ENCODE peak calls at places on chromosomes 12 and 14, in four cellular contexts. One of them, this sample, is unnamed.

GRCh38 chr14:20681348-20682126 is 2.8 kb upstream of the RNASE4 start:
- DNase-seq in HepG2: peak; percentile 94
- DNase-seq in GM12878: peak; percentile 89
- DNase-seq in A549: peak; percentile 62
- DNase-seq in this sample: peak; percentile 51

GRCh38 chr12:66011731-66012130 is 118.8 kb downstream of the LLPH start:
- DNase-seq in GM12878: no peak
- DNase-seq in A549: no peak
- DNase-seq in HepG2: no peak
- DNase-seq in this sample: no peak

GRCh38 chr12:75452675-75453330 is 27.8 kb upstream of the GLIPR1 start:
- DNase-seq in A549: peak; percentile 8
- DNase-seq in GM12878: no peak
- DNase-seq in HepG2: no peak
- DNase-seq in this sample: no peak

GRCh38 chr14:102625564-102626296 is 33.3 kb downstream of the RCOR1 start:
- DNase-seq in A549: no peak
- DNase-seq in HepG2: no peak
- DNase-seq in GM12878: no peak
- DNase-seq in this sample: no peak

GRCh38 chr14:100383727-100384158 is 60.6 kb downstream of the SLC25A47 start:
- DNase-seq in GM12878: no peak
- DNase-seq in HepG2: peak; percentile 58
- DNase-seq in A549: peak; percentile 73
- DNase-seq in this sample: peak; percentile 87

GRCh38 chr12:11836282-11836963 is 186.9 kb downstream of the ETV6 start:
- DNase-seq in GM12878: peak; percentile 99
- DNase-seq in A549: no peak
- DNase-seq in HepG2: no peak
- DNase-seq in this sample: no peak

GRCh38 chr14:60488175-60488574 is 2.3 kb upstream of the C14orf39 start:
- DNase-seq in GM12878: no peak
- DNase-seq in HepG2: no peak
- DNase-seq in A549: no peak
- DNase-seq in this sample: peak; percentile 35

GRCh38 chr12:56928262-56928661 is 5.9 kb downstream of the SDR9C7 start:
- DNase-seq in GM12878: no peak
- DNase-seq in HepG2: no peak
- DNase-seq in A549: no peak
- DNase-seq in this sample: no peak

GRCh38 chr12:41683513-41683912 is 461.2 kb downstream of the GXYLT1 start:
- DNase-seq in A549: no peak
- DNase-seq in HepG2: no peak
- DNase-seq in GM12878: no peak
- DNase-seq in this sample: no peak

GRCh38 chr14:88790501-88791251 is 2.1 kb downstream of the EML5 start:
- DNase-seq in GM12878: no peak
- DNase-seq in A549: no peak
- DNase-seq in HepG2: no peak
- DNase-seq in this sample: peak; percentile 14

GRCh38 chr12:131050463-131051154 is 96.9 kb downstream of the ADGRD1 start:
- DNase-seq in GM12878: no peak
- DNase-seq in HepG2: no peak
- DNase-seq in A549: no peak
- DNase-seq in this sample: no peak

GRCh38 chr12:6459004-6459337 is 7.1 kb downstream of the TAPBPL start:
- DNase-seq in GM12878: no peak
- DNase-seq in HepG2: no peak
- DNase-seq in A549: no peak
- DNase-seq in this sample: no peak

GRCh38 chr12:48556631-48557030 is 13.2 kb downstream of the LALBA start:
- DNase-seq in GM12878: no peak
- DNase-seq in HepG2: no peak
- DNase-seq in A549: no peak
- DNase-seq in this sample: no peak

GRCh38 chr12:108313609-108314331 is 25.3 kb downstream of the CMKLR1 start:
- DNase-seq in A549: no peak
- DNase-seq in GM12878: no peak
- DNase-seq in HepG2: peak; percentile 99
- DNase-seq in this sample: peak; percentile 41

GRCh38 chr12:91272456-91273063 is 89.9 kb upstream of the DCN start:
- DNase-seq in A549: no peak
- DNase-seq in HepG2: no peak
- DNase-seq in GM12878: no peak
- DNase-seq in this sample: no peak

GRCh38 chr14:74867673-74868072 is 8.3 kb downstream of the PROX2 start:
- DNase-seq in HepG2: no peak
- DNase-seq in A549: no peak
- DNase-seq in GM12878: no peak
- DNase-seq in this sample: peak; percentile 61

GRCh38 chr12:24360907-24361306 is 411.4 kb upstream of the SOX5 start:
- DNase-seq in A549: no peak
- DNase-seq in GM12878: peak; percentile 30
- DNase-seq in HepG2: peak; percentile 58
- DNase-seq in this sample: no peak

GRCh38 chr12:3967556-3968160 is 94.5 kb upstream of the PARP11 start:
- DNase-seq in GM12878: no peak
- DNase-seq in HepG2: peak; percentile 59
- DNase-seq in A549: no peak
- DNase-seq in this sample: no peak

GRCh38 chr12:84113666-84114065 is 798.9 kb downstream of the SLC6A15 start:
- DNase-seq in HepG2: no peak
- DNase-seq in GM12878: no peak
- DNase-seq in A549: no peak
- DNase-seq in this sample: no peak
- TF ChIP-seq PBX3 in HepG2: no peak
- TF ChIP-seq PBX3 in GM12878: no peak
- TF ChIP-seq PBX3 in A549: no peak
- TF ChIP-seq PBX3 in this sample: no peak

GRCh38 chr14:68814376-68815287 is 21.8 kb upstream of the ZFP36L1 start:
- DNase-seq in A549: peak; percentile 78
- DNase-seq in GM12878: peak; percentile 84
- DNase-seq in HepG2: peak; percentile 74
- DNase-seq in this sample: peak; percentile 71
- TF ChIP-seq CTCF in A549: no peak
- TF ChIP-seq CTCF in GM12878: no peak
- TF ChIP-seq CTCF in HepG2: no peak
- TF ChIP-seq CTCF in this sample: no peak

DNA sequence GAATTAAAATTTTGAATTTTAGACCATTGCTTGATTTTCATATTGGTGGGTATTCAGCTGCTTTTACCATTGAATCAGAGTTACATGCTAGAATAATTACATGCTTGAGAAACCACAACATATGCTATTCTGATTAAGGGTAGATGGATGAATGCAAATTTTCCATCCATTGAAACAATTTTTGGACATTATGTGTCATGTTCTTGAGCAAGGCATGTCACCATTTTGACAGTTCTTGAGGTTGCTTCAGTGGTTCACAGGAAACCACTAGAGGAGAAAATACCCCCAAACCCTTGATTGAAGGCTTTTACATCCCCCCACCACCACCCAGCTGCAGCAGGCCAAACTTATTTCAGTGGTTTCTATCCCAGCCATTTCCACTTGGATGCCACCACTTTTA is 13.5 kb downstream of the UBR7 start:
- DNase-seq in HepG2: no peak
- DNase-seq in A549: no peak
- DNase-seq in GM12878: no peak
- DNase-seq in this sample: no peak
- TF ChIP-seq CHD2 in HepG2: no peak
- TF ChIP-seq CHD2 in A549: no peak
- TF ChIP-seq CHD2 in GM12878: no peak
- TF ChIP-seq CHD2 in this sample: no peak

GRCh38 chr14:83558946-83559345 is 1971.0 kb upstream of the FLRT2 start:
- DNase-seq in HepG2: no peak
- DNase-seq in GM12878: no peak
- DNase-seq in A549: no peak
- DNase-seq in this sample: no peak

GRCh38 chr14:83556746-83557460 is 1973.0 kb upstream of the FLRT2 start:
- DNase-seq in A549: no peak
- DNase-seq in HepG2: no peak
- DNase-seq in GM12878: no peak
- DNase-seq in this sample: no peak

GRCh38 chr14:83561261-83561660 is 1968.7 kb upstream of the FLRT2 start:
- DNase-seq in GM12878: no peak
- DNase-seq in HepG2: no peak
- DNase-seq in A549: no peak
- DNase-seq in this sample: no peak

GRCh38 chr14:83559721-83560120 is 1970.2 kb upstream of the FLRT2 start:
- DNase-seq in HepG2: no peak
- DNase-seq in A549: no peak
- DNase-seq in GM12878: no peak
- DNase-seq in this sample: no peak

GRCh38 chr14:83556065-83556464 is 1973.9 kb upstream of the FLRT2 start:
- DNase-seq in GM12878: no peak
- DNase-seq in A549: no peak
- DNase-seq in HepG2: no peak
- DNase-seq in this sample: no peak
- TF ChIP-seq PBX3 in GM12878: no peak
- TF ChIP-seq PBX3 in A549: no peak
- TF ChIP-seq PBX3 in HepG2: no peak
- TF ChIP-seq PBX3 in this sample: no peak

GRCh38 chr12:71900091-71900490 is 38.6 kb upstream of the TPH2 start:
- DNase-seq in GM12878: no peak
- DNase-seq in HepG2: peak; percentile 6
- DNase-seq in A549: peak; percentile 7
- DNase-seq in this sample: no peak
- TF ChIP-seq CTCF in GM12878: no peak
- TF ChIP-seq CTCF in HepG2: no peak
- TF ChIP-seq CTCF in A549: peak; percentile 41
- TF ChIP-seq CTCF in this sample: peak; percentile 46

DNA sequence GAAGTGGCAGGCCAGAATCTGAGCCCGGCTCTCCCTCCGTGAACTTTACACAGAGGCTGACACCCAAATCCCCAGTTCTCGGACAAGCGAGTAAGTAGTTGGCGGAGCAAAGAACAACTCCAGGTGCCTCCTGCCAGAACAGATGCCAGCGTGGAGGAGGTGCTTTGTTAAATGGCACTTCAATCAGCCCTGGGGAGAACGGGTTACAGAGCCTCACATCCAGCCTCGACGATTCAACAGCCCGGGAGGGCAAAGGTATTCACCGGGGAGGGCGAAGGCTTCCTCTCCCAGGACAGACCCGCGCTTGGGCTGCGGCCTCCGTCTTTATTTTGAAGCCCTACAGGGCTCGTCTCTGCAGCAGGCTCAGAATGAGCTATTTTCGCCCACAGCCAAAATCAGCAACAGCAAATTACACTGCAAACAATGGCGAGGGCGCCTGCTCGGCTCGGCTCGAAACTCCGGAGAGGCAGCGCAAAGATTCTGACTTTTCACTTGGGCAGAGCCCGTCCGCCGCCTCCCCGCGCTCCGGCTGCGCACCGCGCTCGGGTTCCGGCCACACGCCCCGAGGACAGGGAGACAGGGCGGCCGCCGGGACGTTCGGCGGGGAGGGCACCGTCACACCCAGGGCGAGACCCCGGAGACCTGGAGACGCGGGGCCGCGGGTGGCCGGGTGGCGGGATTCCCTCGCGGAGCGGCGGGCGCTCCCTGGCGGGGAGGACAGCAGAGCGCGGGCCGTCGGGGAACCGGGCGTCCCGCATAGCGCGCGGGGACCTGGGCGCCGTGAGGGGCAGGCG is 811 bp downstream of the TMCC3 start:
- DNase-seq in HepG2: no peak
- DNase-seq in GM12878: no peak
- DNase-seq in A549: peak; percentile 34
- DNase-seq in this sample: peak; percentile 82
- TF ChIP-seq CHD2 in HepG2: no peak
- TF ChIP-seq CHD2 in GM12878: no peak
- TF ChIP-seq CHD2 in A549: no peak
- TF ChIP-seq CHD2 in this sample: no peak

DNA sequence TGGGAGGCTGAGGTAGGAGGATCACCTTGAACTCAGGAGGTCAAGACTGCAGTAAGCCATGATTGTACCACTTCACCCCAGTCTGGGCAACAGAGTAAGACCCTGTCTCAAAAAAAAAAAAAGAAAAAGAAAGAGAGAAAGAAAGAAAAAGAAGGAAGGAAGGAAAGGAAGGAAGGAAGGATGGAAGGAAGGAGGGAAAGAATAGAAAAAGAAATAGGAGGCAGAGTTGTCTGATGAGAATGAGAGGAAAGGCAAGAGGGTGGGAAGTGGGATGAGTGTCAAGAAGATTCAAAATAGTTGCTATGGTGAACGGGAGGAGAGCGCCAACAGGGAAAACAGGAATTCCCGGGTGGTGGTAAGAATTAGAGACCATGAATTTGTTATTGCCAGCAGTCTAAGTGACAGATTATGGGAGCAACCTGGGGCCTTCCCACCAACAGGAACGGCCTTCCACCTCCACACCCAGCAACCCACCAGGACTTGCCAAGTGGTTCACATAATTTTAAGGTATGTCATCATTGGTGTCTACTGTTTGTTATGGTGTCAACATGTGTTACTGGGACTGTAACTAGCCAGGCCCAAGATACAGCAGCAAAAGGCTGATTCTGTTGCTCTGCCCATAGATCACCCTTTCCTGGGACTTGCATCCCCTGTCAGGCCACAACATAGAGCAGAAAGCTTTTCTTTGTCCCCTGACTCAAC is 36.1 kb upstream of the C12orf76 start:
- DNase-seq in GM12878: no peak
- DNase-seq in A549: no peak
- DNase-seq in HepG2: no peak
- DNase-seq in this sample: no peak
- TF ChIP-seq PBX3 in GM12878: no peak
- TF ChIP-seq PBX3 in A549: no peak
- TF ChIP-seq PBX3 in HepG2: no peak
- TF ChIP-seq PBX3 in this sample: no peak

This sample was measured in SK-N-SH.